ENCODE peak calls at places on chromosomes 1 and 21, in nine cellular contexts. N is psoas muscle, D is breast epithelium, J is GM23338, E is H1, Z is WERI-Rb-1, I is PC-9, M is cardiac muscle cell, W is brain microvascular endothelial cell. P is an unnamed sample.

GRCh38 chr1:27314169-27314568 is 7.8 kb upstream of the TMEM222 start:
- DNase-seq in N (no peak), D (no peak), J (no peak), E (no peak), Z (no peak), I (no peak), M (no peak), W (no peak), P (no peak)

GRCh38 chr1:53107570-53108322 is 34.7 kb downstream of the SLC1A7 start:
- DNase-seq in N (no peak), D (peak), J (no peak), E (no peak), Z (no peak), I (peak), M (peak), W (peak), P (peak)

GRCh38 chr1:174643206-174643605 is 195.4 kb downstream of the GPR52 start:
- DNase-seq in N (no peak), D (no peak), J (no peak), E (no peak), Z (no peak), I (no peak), M (no peak), W (no peak), P (no peak)

GRCh38 chr1:235708390-235708962 is 58.9 kb upstream of the GNG4 start:
- DNase-seq in N (no peak), D (no peak), J (no peak), E (no peak), Z (no peak), I (peak), M (no peak), W (peak), P (no peak)

GRCh38 chr21:42360317-42360716 is 6.0 kb downstream of the TFF1 start:
- DNase-seq in N (no peak), D (no peak), J (peak), E (no peak), Z (peak), I (no peak), M (no peak), W (no peak), P (no peak)

GRCh38 chr1:112522621-112523020 is 13.9 kb downstream of the WNT2B start:
- DNase-seq in N (no peak), D (no peak), J (no peak), E (no peak), Z (no peak), I (peak), M (peak), W (peak), P (peak)

GRCh38 chr1:65792671-65793358 is at the start of gene PDE4B:
- DNase-seq in N (peak), D (no peak), J (peak), E (peak), Z (peak), I (no peak), M (peak), W (peak), P (no peak)

GRCh38 chr21:21163904-21164303 is 165.7 kb downstream of the NCAM2 start:
- DNase-seq in N (no peak), D (peak), J (peak), E (peak), Z (peak), I (peak), M (peak), W (peak), P (peak)

GRCh38 chr1:178768423-178768822 is 43.4 kb downstream of the RALGPS2 start:
- DNase-seq in N (no peak), D (no peak), J (peak), E (peak), Z (peak), I (no peak), M (peak), W (no peak), P (no peak)

GRCh38 chr1:7755448-7755847 is 15.6 kb upstream of the VAMP3 start:
- DNase-seq in N (no peak), D (no peak), J (peak), E (no peak), Z (no peak), I (no peak), M (peak), W (peak), P (no peak)

GRCh38 chr1:7940745-7941436 is at the start of gene TNFRSF9:
- DNase-seq in N (no peak), D (no peak), J (no peak), E (no peak), Z (no peak), I (peak), M (peak), W (peak), P (no peak)

GRCh38 chr1:241934181-241934815 is 23.3 kb upstream of the BECN2 start:
- DNase-seq in N (no peak), D (no peak), J (peak), E (peak), Z (no peak), I (no peak), M (peak), W (peak), P (no peak)

GRCh38 chr1:152964536-152964935 is 5.9 kb upstream of the SPRR4 start:
- DNase-seq in N (no peak), D (no peak), J (no peak), E (no peak), Z (no peak), I (no peak), M (no peak), W (no peak), P (no peak)

GRCh38 chr1:162391790-162392563 is 10.4 kb downstream of the C1orf226 start:
- DNase-seq in N (no peak), D (no peak), J (peak), E (peak), Z (peak), I (peak), M (peak), W (peak), P (no peak)

GRCh38 chr1:234683856-234684632 is 74.1 kb upstream of the IRF2BP2 start:
- DNase-seq in N (peak), D (peak), J (peak), E (no peak), Z (no peak), I (peak), M (peak), W (peak), P (no peak)

GRCh38 chr1:210402560-210402959 is 73.9 kb downstream of the HHAT start:
- DNase-seq in N (no peak), D (no peak), J (no peak), E (no peak), Z (no peak), I (no peak), M (no peak), W (no peak), P (no peak)

GRCh38 chr1:210397681-210398080 is 69.0 kb downstream of the HHAT start:
- DNase-seq in N (no peak), D (no peak), J (no peak), E (no peak), Z (no peak), I (no peak), M (no peak), W (no peak), P (no peak)

GRCh38 chr1:210397252-210397651 is 68.5 kb downstream of the HHAT start:
- DNase-seq in N (no peak), D (no peak), J (no peak), E (no peak), Z (no peak), I (no peak), M (peak), W (no peak), P (no peak)

GRCh38 chr1:210396541-210396940 is 67.8 kb downstream of the HHAT start:
- DNase-seq in N (no peak), D (no peak), J (no peak), E (no peak), Z (no peak), I (no peak), M (no peak), W (no peak), P (no peak)

DNA sequence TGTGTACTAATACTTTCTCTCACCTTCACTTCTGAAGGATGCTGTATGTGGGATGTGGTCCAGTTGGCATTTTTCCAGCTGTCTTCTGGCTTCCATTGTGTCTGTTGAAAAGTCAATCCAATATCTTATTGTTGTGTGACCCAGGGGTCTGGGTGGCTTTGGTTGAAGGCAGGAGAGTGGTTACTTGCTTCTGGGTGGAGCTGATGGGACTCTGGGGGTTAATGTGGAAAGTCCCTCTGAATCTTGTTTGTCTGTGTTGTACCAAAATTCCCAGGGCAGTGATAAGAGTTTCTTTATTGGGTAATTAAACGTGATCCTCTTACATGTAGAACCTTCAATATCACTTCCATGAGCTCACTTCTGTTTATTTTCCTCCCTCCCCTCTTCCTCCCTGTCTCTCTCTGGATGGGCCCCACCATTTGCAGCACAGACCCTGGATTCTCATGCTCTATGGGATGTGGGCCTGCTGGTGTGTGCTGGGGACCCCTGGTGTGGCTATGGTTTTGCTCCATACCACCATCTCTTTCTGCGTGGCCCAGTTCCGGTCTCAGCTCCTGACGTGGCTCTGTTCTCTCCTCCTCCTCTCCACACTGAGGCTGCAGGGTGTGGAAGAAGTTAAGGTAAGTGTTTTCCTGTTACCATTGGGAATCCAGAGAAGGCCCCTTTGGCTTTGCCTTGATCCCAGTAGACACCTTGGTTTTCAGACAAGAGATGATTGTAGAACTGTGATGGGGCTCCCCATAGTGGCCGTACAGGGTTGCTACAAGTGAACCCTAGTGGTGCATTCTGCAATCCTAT is 71.5 kb downstream of the HHAT start:
- DNase-seq in N (no peak), D (peak), J (peak), E (peak), Z (peak), I (peak), M (peak), W (peak), P (peak)
- TF ChIP-seq CTCF in N (peak), D (peak), J (peak), E (peak), Z (peak), I (peak), M (peak), W (peak), P (peak)

GRCh38 chr1:212458817-212459216 is 26.1 kb downstream of the NENF start:
- DNase-seq in N (no peak), D (no peak), J (no peak), E (no peak), Z (peak), I (no peak), M (no peak), W (no peak), P (no peak)

GRCh38 chr1:212457740-212458338 is 25.1 kb downstream of the NENF start:
- DNase-seq in N (no peak), D (no peak), J (peak), E (peak), Z (peak), I (peak), M (peak), W (peak), P (no peak)

GRCh38 chr1:212455406-212456165 is 22.9 kb downstream of the NENF start:
- DNase-seq in N (peak), D (peak), J (peak), E (peak), Z (peak), I (peak), M (peak), W (peak), P (peak)

GRCh38 chr1:212454741-212455140 is 22.0 kb downstream of the NENF start:
- DNase-seq in N (no peak), D (no peak), J (no peak), E (no peak), Z (no peak), I (no peak), M (no peak), W (no peak), P (no peak)

DNA sequence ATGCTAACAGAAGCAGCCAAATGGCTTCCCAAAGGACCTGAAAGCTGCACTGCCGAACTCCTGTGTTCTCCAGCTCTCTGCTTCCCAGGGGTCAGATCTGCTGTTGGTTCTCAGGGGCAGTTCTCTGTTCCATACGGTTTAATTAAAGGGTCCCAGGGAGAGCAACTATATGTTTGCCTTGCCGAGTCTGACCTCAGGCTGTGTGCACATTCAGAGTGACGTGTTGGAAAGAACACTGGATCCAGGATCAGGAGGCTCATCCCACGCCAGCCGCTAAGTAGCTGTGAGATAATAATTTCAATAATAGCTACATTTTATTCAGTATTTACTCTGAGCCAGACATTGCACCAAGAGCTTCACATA is 23.4 kb downstream of the NENF start:
- DNase-seq in N (no peak), D (no peak), J (no peak), E (no peak), Z (no peak), I (no peak), M (peak), W (no peak), P (no peak)
- H3K4me3 ChIP-seq in N (peak), D (no peak), J (no peak), E (no peak), Z (peak), I (no peak), M (no peak), W (no peak), P (peak)

GRCh38 chr1:156876281-156876680 is 15.6 kb downstream of the NTRK1 start:
- DNase-seq in N (peak), D (no peak), J (peak), E (peak), Z (no peak), I (no peak), M (no peak), W (no peak), P (no peak)
- H3K27ac ChIP-seq in N (no peak), D (no peak), J (no peak), E (no peak), Z (no peak), I (no peak), M (no peak), W (no peak), P (no peak)

GRCh38 chr1:17924578-17924977 is 169.4 kb downstream of the ACTL8 start:
- DNase-seq in N (no peak), D (no peak), J (no peak), E (no peak), Z (no peak), I (no peak), M (no peak), W (no peak), P (no peak)

GRCh38 chr1:17925838-17926237 is 170.7 kb downstream of the ACTL8 start:
- DNase-seq in N (no peak), D (no peak), J (no peak), E (no peak), Z (no peak), I (no peak), M (no peak), W (no peak), P (no peak)

GRCh38 chr1:17923684-17924083 is 168.6 kb downstream of the ACTL8 start:
- DNase-seq in N (no peak), D (no peak), J (no peak), E (no peak), Z (no peak), I (no peak), M (no peak), W (no peak), P (no peak)

GRCh38 chr1:17920881-17921635 is 165.9 kb downstream of the ACTL8 start:
- DNase-seq in N (no peak), D (no peak), J (no peak), E (no peak), Z (no peak), I (no peak), M (no peak), W (no peak), P (no peak)

DNA sequence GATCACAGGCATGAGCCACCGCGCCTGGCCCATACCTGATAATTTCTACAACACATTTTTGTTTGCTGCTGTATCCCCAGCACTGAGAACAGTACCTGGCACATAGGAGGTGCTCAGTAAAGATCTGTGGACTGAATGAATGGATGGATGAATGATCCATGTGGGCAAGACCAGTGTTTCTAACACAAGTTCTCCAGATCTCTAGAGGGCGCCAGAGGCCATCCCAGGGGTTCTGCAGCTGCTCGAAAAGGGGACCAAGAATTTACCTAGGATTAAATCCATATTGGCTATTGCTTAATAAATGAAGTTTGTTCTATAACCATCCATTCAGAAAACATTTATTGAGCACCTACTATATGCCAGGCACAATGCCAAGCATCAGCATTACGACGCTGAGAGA is 167.7 kb downstream of the ACTL8 start:
- DNase-seq in N (no peak), D (no peak), J (peak), E (peak), Z (peak), I (peak), M (peak), W (peak), P (no peak)
- TF ChIP-seq CTCF in N (no peak), D (no peak), J (peak), E (peak), Z (peak), I (peak), M (peak), W (peak), P (peak)

DNA sequence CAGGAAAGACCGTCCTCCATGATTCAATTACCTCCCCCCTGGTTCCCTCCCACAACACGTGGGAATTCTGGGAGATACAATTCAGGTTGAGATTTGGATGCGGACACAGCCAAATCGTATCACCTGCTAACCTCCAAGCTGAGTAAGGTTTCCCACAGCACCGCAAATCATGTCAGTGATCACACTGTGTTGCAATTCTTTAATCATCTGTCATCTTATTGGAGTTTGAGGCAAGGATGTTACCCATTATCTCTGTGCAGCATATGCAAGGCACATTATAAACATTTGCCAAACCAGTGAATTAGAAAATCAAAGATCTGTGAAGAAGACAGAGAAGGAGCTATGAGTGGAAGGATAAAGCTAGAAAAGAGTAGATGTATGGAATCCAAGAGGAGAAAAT is 128.4 kb downstream of the ZNF281 start:
- DNase-seq in N (no peak), D (no peak), J (no peak), E (no peak), Z (no peak), I (no peak), M (no peak), W (no peak), P (no peak)
- H3K4me3 ChIP-seq in N (no peak), D (no peak), J (no peak), E (no peak), Z (no peak), I (no peak), M (no peak), W (no peak), P (no peak)

GRCh38 chr21:34534522-34534921 is 22.5 kb upstream of the KCNE1 start:
- DNase-seq in N (no peak), D (no peak), J (no peak), E (no peak), Z (no peak), I (peak), M (peak), W (no peak), P (no peak)

GRCh38 chr21:34535886-34536285 is 23.9 kb upstream of the KCNE1 start:
- DNase-seq in N (no peak), D (no peak), J (no peak), E (no peak), Z (no peak), I (no peak), M (no peak), W (no peak), P (no peak)

GRCh38 chr21:34536311-34536710 is 24.3 kb upstream of the KCNE1 start:
- DNase-seq in N (no peak), D (no peak), J (no peak), E (no peak), Z (peak), I (no peak), M (no peak), W (no peak), P (no peak)

GRCh38 chr21:34537838-34538237 is 25.8 kb upstream of the KCNE1 start:
- DNase-seq in N (no peak), D (no peak), J (no peak), E (no peak), Z (no peak), I (no peak), M (peak), W (no peak), P (no peak)

DNA sequence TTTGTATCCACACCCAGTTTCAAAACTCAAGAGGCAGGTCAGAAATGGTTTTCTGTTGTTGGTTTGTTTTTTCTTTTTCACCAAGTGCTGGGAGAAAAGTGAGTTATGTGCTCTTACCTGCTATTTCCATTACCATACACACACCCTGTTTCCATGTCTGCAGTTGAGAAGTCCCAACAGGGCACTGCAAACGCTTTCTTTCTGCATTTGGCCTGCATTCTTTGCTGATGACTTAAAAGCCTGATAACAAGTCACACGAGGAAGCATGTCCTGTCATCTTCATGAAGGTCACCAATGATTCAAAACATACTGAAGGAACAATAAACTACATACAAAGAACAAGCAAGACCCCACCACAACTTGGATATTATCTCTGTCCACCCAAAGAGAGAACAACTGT is 24.8 kb upstream of the KCNE1 start:
- DNase-seq in N (no peak), D (no peak), J (no peak), E (no peak), Z (no peak), I (peak), M (peak), W (no peak), P (no peak)
- H3K27ac ChIP-seq in N (no peak), D (no peak), J (no peak), E (no peak), Z (peak), I (no peak), M (peak), W (no peak), P (no peak)

DNA sequence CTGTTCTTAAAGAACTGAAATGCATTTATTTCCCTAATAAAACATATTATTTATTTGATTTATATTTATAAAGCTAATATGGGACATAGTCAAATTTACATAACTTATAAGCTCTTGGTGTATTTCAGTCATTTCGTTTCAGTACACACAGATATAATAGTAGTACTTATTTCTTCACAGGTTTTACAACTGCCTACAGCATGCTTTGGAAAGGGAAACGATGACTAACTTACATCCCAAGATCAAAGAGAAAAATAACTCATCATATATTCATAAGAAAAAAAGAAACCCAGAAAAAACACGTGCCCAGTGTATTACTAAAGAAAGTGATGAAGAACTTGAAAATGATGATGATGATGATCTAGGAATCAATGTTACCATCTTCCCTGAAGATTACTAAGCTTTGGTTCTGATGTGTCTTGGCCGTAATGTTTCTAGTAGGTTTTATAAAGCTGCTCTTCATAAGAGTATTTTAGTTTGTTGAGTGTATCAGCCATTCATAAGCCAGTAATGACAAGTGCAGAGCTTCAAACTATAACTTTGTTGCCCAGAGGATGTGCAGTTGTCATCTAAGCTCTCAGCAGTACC is 30.9 kb downstream of the TYW3 start:
- DNase-seq in N (no peak), D (no peak), J (no peak), E (no peak), Z (no peak), I (no peak), M (no peak), W (no peak), P (no peak)
- TF ChIP-seq CTCF in N (no peak), D (no peak), J (no peak), E (no peak), Z (no peak), I (no peak), M (no peak), W (no peak), P (no peak)

GRCh38 chr1:155932487-155932886 is 1.7 kb downstream of the KHDC4 start:
- DNase-seq in N (no peak), D (no peak), J (no peak), E (no peak), Z (no peak), I (no peak), M (no peak), W (no peak), P (no peak)
- H3K4me3 ChIP-seq in N (peak), D (peak), J (peak), E (no peak), Z (no peak), I (peak), M (peak), W (peak), P (peak)